ENCODE peak calls at places on chromosomes 12 and 14, in ten cellular contexts. K is DND-41, R is PC-9, H is ovary, O is right atrium auricular region, J is psoas muscle, B is uterus, C is left ventricle myocardium inferior, Q is H1, A is adrenal gland. S is an unnamed sample. For H3K27me3 and H3K9me3, the result is how much of the 10 kb centered on the place peaks cover.

GRCh38 chr12:110079477-110080400 is 31.4 kb upstream of the C12orf76 start:
- DNase-seq in H (no peak), B (no peak), K (peak), A (peak), Q (no peak), C (peak), R (no peak), J (peak), O (peak), S (peak)

GRCh38 chr12:115213538-115213961 is 529.6 kb upstream of the TBX3 start:
- DNase-seq in B (no peak), J (no peak), K (no peak), O (no peak), Q (no peak), C (peak), R (no peak), H (no peak), A (no peak), S (no peak)

GRCh38 chr12:103774977-103775560 is 66.0 kb downstream of the NT5DC3 start:
- DNase-seq in Q (no peak), H (no peak), R (no peak), B (no peak), O (no peak), K (no peak), J (no peak), A (peak), C (no peak), S (no peak)

GRCh38 chr12:117044311-117044710 is 54.9 kb downstream of the TESC start:
- DNase-seq in J (peak), A (no peak), H (no peak), B (no peak), R (no peak), K (no peak), C (no peak), Q (no peak), O (no peak), S (no peak)

GRCh38 chr12:90816353-90817089 is 138.5 kb downstream of the CCER1 start:
- DNase-seq in K (no peak), R (no peak), B (no peak), O (no peak), Q (no peak), A (no peak), H (no peak), J (no peak), C (no peak), S (no peak)

GRCh38 chr14:91878274-91878673 is 10.9 kb upstream of the TC2N start:
- DNase-seq in B (no peak), J (no peak), H (no peak), Q (no peak), C (no peak), O (no peak), K (no peak), R (no peak), A (no peak), S (no peak)

GRCh38 chr12:44174053-44174452 is 338.2 kb downstream of the TMEM117 start:
- DNase-seq in O (no peak), K (no peak), H (no peak), C (no peak), Q (no peak), J (no peak), A (no peak), B (no peak), R (no peak), S (no peak)

GRCh38 chr14:56150645-56151345 is 32.6 kb downstream of the PELI2 start:
- DNase-seq in J (no peak), H (no peak), O (no peak), Q (no peak), A (no peak), K (peak), B (no peak), C (no peak), R (no peak), S (no peak)

GRCh38 chr12:30953257-30953656 is 26.7 kb downstream of the TSPAN11 start:
- DNase-seq in J (no peak), A (no peak), R (no peak), K (peak), Q (no peak), H (no peak), C (no peak), O (no peak), B (no peak), S (no peak)

GRCh38 chr12:51275088-51275487 is 4.9 kb upstream of the SMAGP start:
- DNase-seq in Q (no peak), K (no peak), A (no peak), B (no peak), R (no peak), C (no peak), H (no peak), J (no peak), O (no peak), S (no peak)

GRCh38 chr12:131386167-131386521 is 324.7 kb upstream of the SFSWAP start:
- DNase-seq in J (no peak), B (no peak), A (no peak), Q (no peak), H (no peak), R (no peak), O (no peak), C (no peak), K (no peak), S (no peak)

GRCh38 chr12:131383291-131383690 is 327.6 kb upstream of the SFSWAP start:
- DNase-seq in A (no peak), K (no peak), H (no peak), R (no peak), J (no peak), B (no peak), O (no peak), C (no peak), Q (no peak), S (no peak)

GRCh38 chr12:131383741-131384543 is 326.9 kb upstream of the SFSWAP start:
- DNase-seq in O (no peak), A (no peak), H (no peak), B (no peak), Q (no peak), C (no peak), R (no peak), K (no peak), J (no peak), S (no peak)

GRCh38 chr12:131385313-131386166 is 325.4 kb upstream of the SFSWAP start:
- DNase-seq in R (no peak), K (no peak), H (peak), B (no peak), A (no peak), Q (no peak), J (no peak), O (no peak), C (no peak), S (no peak)

GRCh38 chr12:131384544-131384855 is 326.4 kb upstream of the SFSWAP start:
- DNase-seq in C (no peak), R (no peak), K (no peak), O (no peak), Q (no peak), A (no peak), H (no peak), J (no peak), B (no peak), S (no peak)
- H3K27me3 ChIP-seq in C (half or more), R (half or more), K (under half), O (under half), Q (under half), A (under half), H (under half), J (under half), B (under half), S (under half)

GRCh38 chr14:99575043-99576023 is 28.7 kb downstream of the CCDC85C start:
- DNase-seq in O (no peak), R (peak), Q (no peak), K (peak), H (peak), B (no peak), C (peak), J (no peak), A (peak), S (no peak)

GRCh38 chr14:99572173-99572999 is 31.6 kb downstream of the CCDC85C start:
- DNase-seq in C (no peak), K (no peak), Q (no peak), O (no peak), H (no peak), R (no peak), B (no peak), A (peak), J (no peak), S (no peak)

GRCh38 chr14:99573000-99573330 is 31.0 kb downstream of the CCDC85C start:
- DNase-seq in J (no peak), C (no peak), A (no peak), B (no peak), O (no peak), R (no peak), H (no peak), Q (no peak), K (no peak), S (no peak)

GRCh38 chr14:99573436-99574098 is 30.4 kb downstream of the CCDC85C start:
- DNase-seq in O (no peak), K (no peak), B (no peak), H (no peak), A (no peak), Q (no peak), J (no peak), C (no peak), R (no peak), S (no peak)

DNA sequence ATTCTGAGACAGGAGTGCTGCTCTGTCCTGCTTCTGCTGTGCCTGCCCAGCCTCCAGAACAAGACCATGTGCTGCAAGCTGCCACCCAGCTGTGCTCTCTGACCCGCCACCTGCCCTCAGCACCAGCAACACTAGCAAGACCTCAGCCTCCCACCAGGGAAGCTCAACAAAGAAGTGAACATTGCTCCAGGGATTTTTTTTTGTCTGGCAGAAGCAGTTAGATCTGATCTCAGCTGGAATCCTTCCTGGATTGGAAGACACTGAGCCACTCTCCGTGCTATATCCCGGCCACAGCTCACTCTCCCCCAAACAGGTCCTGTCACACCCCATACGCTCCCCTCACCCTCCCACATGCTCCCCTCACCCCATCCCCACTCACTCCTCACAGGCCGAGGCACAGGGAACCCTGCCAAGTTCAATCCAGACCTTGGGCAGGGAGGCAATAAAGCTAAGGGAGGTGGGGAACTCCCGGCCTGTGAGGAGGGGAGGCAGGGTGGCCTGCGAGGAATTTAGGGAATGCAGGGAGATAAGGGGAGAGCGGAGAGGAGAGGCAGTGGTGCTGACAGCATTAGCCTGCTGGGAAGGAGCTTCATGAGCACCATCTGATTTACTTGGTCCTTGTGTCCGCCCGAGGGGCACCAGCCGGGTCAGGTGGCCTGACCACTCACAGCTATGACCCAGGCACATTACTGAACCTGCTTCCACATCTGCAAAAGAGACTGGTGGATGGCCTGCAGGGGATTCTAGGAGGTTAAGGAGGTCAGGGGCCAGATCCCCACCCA is 29.7 kb downstream of the CCDC85C start:
- DNase-seq in B (peak), J (no peak), C (peak), R (peak), K (no peak), H (peak), Q (no peak), A (peak), O (no peak), S (no peak)
- TF ChIP-seq CTCF in B (no peak), J (no peak), C (no peak), R (no peak), K (no peak), H (no peak), Q (no peak), A (no peak), O (no peak), S (no peak)

GRCh38 chr12:34166427-34167060 is 144.2 kb downstream of the ALG10 start:
- DNase-seq in K (no peak), Q (no peak), B (no peak), O (no peak), H (no peak), C (no peak), A (no peak), R (no peak), J (no peak), S (no peak)
- H3K9me3 ChIP-seq in K (under half), Q (half or more), B (under half), O (under half), H (under half), C (under half), A (under half), R (under half), J (under half), S (under half)

GRCh38 chr14:54202288-54202687 is 194.5 kb upstream of the CDKN3 start:
- DNase-seq in R (no peak), B (no peak), K (no peak), J (no peak), C (no peak), O (no peak), Q (no peak), A (no peak), H (no peak), S (no peak)
- H3K27me3 ChIP-seq in R (under half), B (under half), K (under half), J (under half), C (under half), O (under half), Q (under half), A (under half), H (under half), S (under half)

GRCh38 chr14:44396226-44396625 is 110.9 kb downstream of the FSCB start:
- DNase-seq in A (no peak), C (no peak), B (no peak), R (no peak), O (no peak), K (no peak), Q (no peak), J (no peak), H (no peak), S (no peak)

GRCh38 chr14:44392984-44393383 is 114.1 kb downstream of the FSCB start:
- DNase-seq in H (no peak), Q (no peak), A (no peak), O (no peak), J (no peak), C (no peak), K (no peak), R (no peak), B (no peak), S (no peak)
- TF ChIP-seq CTCF in H (no peak), Q (no peak), A (no peak), O (no peak), J (no peak), C (no peak), K (no peak), R (no peak), B (no peak), S (no peak)

GRCh38 chr12:82555699-82556098 is 131.0 kb upstream of the TMTC2 start:
- DNase-seq in C (no peak), Q (no peak), J (no peak), R (no peak), O (no peak), K (no peak), B (no peak), A (no peak), H (no peak), S (no peak)
- H3K9me3 ChIP-seq in C (under half), Q (under half), J (under half), R (under half), O (under half), K (under half), B (under half), A (under half), H (under half), S (under half)

GRCh38 chr14:38404616-38405015 is 148.7 kb upstream of the CLEC14A start:
- DNase-seq in R (no peak), A (no peak), C (no peak), K (no peak), B (no peak), J (no peak), O (no peak), Q (no peak), H (no peak), S (no peak)

GRCh38 chr14:38405851-38406630 is 150.1 kb upstream of the CLEC14A start:
- DNase-seq in A (no peak), B (no peak), J (no peak), O (no peak), C (no peak), H (no peak), R (no peak), Q (no peak), K (no peak), S (no peak)

GRCh38 chr14:38400751-38401150 is 144.9 kb upstream of the CLEC14A start:
- DNase-seq in B (no peak), O (no peak), R (no peak), C (no peak), A (no peak), Q (no peak), H (no peak), J (no peak), K (no peak), S (no peak)

GRCh38 chr14:38399652-38400051 is 143.8 kb upstream of the CLEC14A start:
- DNase-seq in K (no peak), J (no peak), B (no peak), R (no peak), Q (no peak), C (no peak), A (no peak), O (no peak), H (no peak), S (no peak)

DNA sequence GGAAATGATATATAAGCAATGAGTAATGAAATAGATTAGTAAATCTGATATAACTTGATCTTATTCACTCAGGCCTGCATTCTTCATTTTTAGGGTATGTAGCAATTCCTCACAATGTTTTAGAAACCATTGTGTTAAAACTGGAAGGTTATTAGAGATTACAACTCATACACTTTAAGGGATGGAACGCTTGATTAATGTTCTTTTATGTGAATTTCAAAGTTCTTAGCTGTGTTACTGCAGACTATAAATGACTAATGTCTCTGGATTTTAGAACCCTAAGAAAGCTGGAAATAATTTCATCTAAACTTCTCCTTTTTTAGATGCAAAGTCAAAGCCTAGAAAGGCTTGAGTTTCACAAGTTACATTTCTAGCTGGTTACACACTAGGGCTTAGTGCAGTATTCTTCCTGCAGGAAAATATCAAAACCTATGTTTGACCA is 148.2 kb upstream of the CLEC14A start:
- DNase-seq in H (no peak), A (no peak), B (no peak), K (no peak), Q (no peak), O (no peak), C (no peak), R (no peak), J (no peak), S (no peak)
- H3K27me3 ChIP-seq in H (under half), A (under half), B (under half), K (under half), Q (under half), O (under half), C (under half), R (under half), J (under half), S (under half)